ENCODE peak calls at places on chromosomes 1 and 21, in eight cellular contexts. One of them, this sample, is unnamed.
A peak's percentile ranks its signal among the peaks of the same experiment; 100 is the strongest.

GRCh38 chr1:232923739-232924386 is 26.5 kb upstream of the NTPCR start:
- DNase-seq in psoas muscle: no peak
- DNase-seq in pancreas: no peak
- DNase-seq in GM12864: peak; percentile 19
- DNase-seq in stomach: no peak
- DNase-seq in astrocyte of the cerebellum: no peak
- DNase-seq in thoracic aorta: no peak
- DNase-seq in neural progenitor cell: no peak
- DNase-seq in this sample: peak; percentile 75

GRCh38 chr1:232675267-232675666 is 45.3 kb upstream of the SIPA1L2 start:
- DNase-seq in GM12864: no peak
- DNase-seq in psoas muscle: no peak
- DNase-seq in stomach: no peak
- DNase-seq in astrocyte of the cerebellum: peak; percentile 23
- DNase-seq in neural progenitor cell: no peak
- DNase-seq in pancreas: no peak
- DNase-seq in thoracic aorta: no peak
- DNase-seq in this sample: peak; percentile 12

GRCh38 chr21:25424674-25425073 is 182.6 kb downstream of the MRPL39 start:
- DNase-seq in GM12864: no peak
- DNase-seq in psoas muscle: no peak
- DNase-seq in thoracic aorta: no peak
- DNase-seq in pancreas: no peak
- DNase-seq in stomach: no peak
- DNase-seq in neural progenitor cell: no peak
- DNase-seq in astrocyte of the cerebellum: no peak
- DNase-seq in this sample: no peak

GRCh38 chr1:199020046-199020445 is 381.2 kb downstream of the PTPRC start:
- DNase-seq in thoracic aorta: no peak
- DNase-seq in pancreas: no peak
- DNase-seq in neural progenitor cell: no peak
- DNase-seq in stomach: no peak
- DNase-seq in astrocyte of the cerebellum: no peak
- DNase-seq in psoas muscle: no peak
- DNase-seq in GM12864: no peak
- DNase-seq in this sample: no peak

GRCh38 chr1:31782066-31782762 is 18.1 kb upstream of the ADGRB2 start:
- DNase-seq in stomach: no peak
- DNase-seq in pancreas: no peak
- DNase-seq in neural progenitor cell: peak; percentile 74
- DNase-seq in astrocyte of the cerebellum: no peak
- DNase-seq in psoas muscle: peak; percentile 38
- DNase-seq in thoracic aorta: no peak
- DNase-seq in GM12864: no peak
- DNase-seq in this sample: no peak

GRCh38 chr21:22573834-22574233 is 1575.6 kb downstream of the NCAM2 start:
- DNase-seq in pancreas: no peak
- DNase-seq in thoracic aorta: no peak
- DNase-seq in astrocyte of the cerebellum: no peak
- DNase-seq in stomach: no peak
- DNase-seq in neural progenitor cell: no peak
- DNase-seq in psoas muscle: no peak
- DNase-seq in GM12864: no peak
- DNase-seq in this sample: no peak

GRCh38 chr1:63628607-63629006 is 35.4 kb downstream of the PGM1 start:
- DNase-seq in stomach: no peak
- DNase-seq in psoas muscle: no peak
- DNase-seq in astrocyte of the cerebellum: no peak
- DNase-seq in pancreas: no peak
- DNase-seq in GM12864: no peak
- DNase-seq in thoracic aorta: no peak
- DNase-seq in neural progenitor cell: no peak
- DNase-seq in this sample: no peak

GRCh38 chr1:167821969-167822685 is 91.8 kb downstream of the ADCY10 start:
- DNase-seq in GM12864: no peak
- DNase-seq in neural progenitor cell: no peak
- DNase-seq in stomach: no peak
- DNase-seq in thoracic aorta: no peak
- DNase-seq in psoas muscle: no peak
- DNase-seq in pancreas: no peak
- DNase-seq in astrocyte of the cerebellum: peak; percentile 12
- DNase-seq in this sample: no peak

GRCh38 chr21:41933259-41934079 is 20.3 kb downstream of the C2CD2 start:
- DNase-seq in pancreas: no peak
- DNase-seq in astrocyte of the cerebellum: no peak
- DNase-seq in psoas muscle: no peak
- DNase-seq in stomach: no peak
- DNase-seq in GM12864: no peak
- DNase-seq in neural progenitor cell: no peak
- DNase-seq in thoracic aorta: no peak
- DNase-seq in this sample: no peak
- TF ChIP-seq CTCF in pancreas: no peak
- TF ChIP-seq CTCF in astrocyte of the cerebellum: peak; percentile 39
- TF ChIP-seq CTCF in psoas muscle: no peak
- TF ChIP-seq CTCF in stomach: no peak
- TF ChIP-seq CTCF in GM12864: no peak
- TF ChIP-seq CTCF in neural progenitor cell: no peak
- TF ChIP-seq CTCF in thoracic aorta: peak; percentile 33
- TF ChIP-seq CTCF in this sample: peak; percentile 13

DNA sequence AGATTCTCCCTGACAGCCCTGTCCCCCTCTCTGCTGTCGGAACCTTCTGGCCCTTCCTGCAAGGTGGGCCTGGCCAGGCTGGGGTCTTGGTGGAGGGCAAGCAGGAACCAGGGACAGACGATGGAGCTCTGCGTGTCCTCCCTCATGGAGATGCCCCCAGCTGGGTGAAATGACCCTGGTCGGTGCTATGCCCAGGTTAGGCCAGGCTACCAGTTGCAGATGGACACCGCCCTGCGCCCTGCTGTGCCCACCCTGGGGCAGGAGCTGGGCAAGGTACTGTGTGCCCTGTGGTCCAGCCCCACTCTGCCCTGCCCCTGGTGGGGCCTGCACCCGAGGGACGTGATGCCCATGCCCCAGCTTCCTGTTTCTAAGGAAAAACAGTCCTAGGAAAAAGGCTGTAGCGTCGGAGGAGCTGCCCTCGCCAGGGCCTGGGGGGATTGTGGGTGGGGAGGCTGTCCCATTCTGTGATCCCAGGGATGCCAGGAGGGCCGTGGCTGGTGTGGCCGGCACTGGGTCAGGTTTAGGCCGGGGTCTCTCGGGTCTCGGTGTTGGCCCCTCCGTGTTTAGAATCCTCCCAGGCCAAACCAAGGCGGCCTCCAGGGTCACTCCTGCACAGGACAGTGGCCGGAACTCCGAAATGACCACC is 77.6 kb downstream of the MORN1 start:
- DNase-seq in astrocyte of the cerebellum: no peak
- DNase-seq in thoracic aorta: no peak
- DNase-seq in GM12864: no peak
- DNase-seq in neural progenitor cell: no peak
- DNase-seq in psoas muscle: no peak
- DNase-seq in stomach: no peak
- DNase-seq in pancreas: no peak
- DNase-seq in this sample: no peak
- H3K4me3 ChIP-seq in astrocyte of the cerebellum: peak overlapping the region; percentile 24
- H3K4me3 ChIP-seq in thoracic aorta: peak overlapping the region; percentile 80
- H3K4me3 ChIP-seq in GM12864: no peak overlapping the region
- H3K4me3 ChIP-seq in neural progenitor cell: peak overlapping the region; percentile 57
- H3K4me3 ChIP-seq in psoas muscle: peak overlapping the region; percentile 69
- H3K4me3 ChIP-seq in stomach: peak overlapping the region; percentile 80
- H3K4me3 ChIP-seq in pancreas: no peak overlapping the region
- H3K4me3 ChIP-seq in this sample: peak overlapping the region; percentile 55

GRCh38 chr1:9793291-9793690 is 30.5 kb downstream of the CLSTN1 start:
- DNase-seq in pancreas: no peak
- DNase-seq in stomach: no peak
- DNase-seq in astrocyte of the cerebellum: no peak
- DNase-seq in psoas muscle: no peak
- DNase-seq in GM12864: no peak
- DNase-seq in neural progenitor cell: peak; percentile 45
- DNase-seq in thoracic aorta: no peak
- DNase-seq in this sample: no peak

GRCh38 chr1:9787702-9788101 is 36.1 kb downstream of the CLSTN1 start:
- DNase-seq in astrocyte of the cerebellum: no peak
- DNase-seq in neural progenitor cell: no peak
- DNase-seq in GM12864: peak; percentile 80
- DNase-seq in psoas muscle: no peak
- DNase-seq in stomach: no peak
- DNase-seq in pancreas: no peak
- DNase-seq in thoracic aorta: no peak
- DNase-seq in this sample: no peak

GRCh38 chr1:9797049-9797448 is 26.7 kb downstream of the CLSTN1 start:
- DNase-seq in psoas muscle: no peak
- DNase-seq in GM12864: no peak
- DNase-seq in neural progenitor cell: no peak
- DNase-seq in astrocyte of the cerebellum: no peak
- DNase-seq in thoracic aorta: no peak
- DNase-seq in stomach: no peak
- DNase-seq in pancreas: no peak
- DNase-seq in this sample: no peak

GRCh38 chr1:9794081-9794480 is 29.7 kb downstream of the CLSTN1 start:
- DNase-seq in psoas muscle: no peak
- DNase-seq in stomach: no peak
- DNase-seq in thoracic aorta: no peak
- DNase-seq in pancreas: no peak
- DNase-seq in GM12864: no peak
- DNase-seq in astrocyte of the cerebellum: no peak
- DNase-seq in neural progenitor cell: no peak
- DNase-seq in this sample: no peak

GRCh38 chr1:9792156-9793042 is 31.4 kb downstream of the CLSTN1 start:
- DNase-seq in pancreas: peak; percentile 30
- DNase-seq in psoas muscle: peak; percentile 73
- DNase-seq in stomach: no peak
- DNase-seq in neural progenitor cell: no peak
- DNase-seq in astrocyte of the cerebellum: peak; percentile 20
- DNase-seq in thoracic aorta: no peak
- DNase-seq in GM12864: no peak
- DNase-seq in this sample: no peak
- TF ChIP-seq CTCF in pancreas: no peak
- TF ChIP-seq CTCF in psoas muscle: peak; percentile 27
- TF ChIP-seq CTCF in stomach: no peak
- TF ChIP-seq CTCF in neural progenitor cell: no peak
- TF ChIP-seq CTCF in astrocyte of the cerebellum: peak; percentile 13
- TF ChIP-seq CTCF in thoracic aorta: no peak
- TF ChIP-seq CTCF in GM12864: no peak
- TF ChIP-seq CTCF in this sample: peak; percentile 51

GRCh38 chr1:160455153-160455517 is 54.8 kb downstream of the VANGL2 start:
- DNase-seq in astrocyte of the cerebellum: no peak
- DNase-seq in pancreas: no peak
- DNase-seq in neural progenitor cell: no peak
- DNase-seq in GM12864: no peak
- DNase-seq in thoracic aorta: no peak
- DNase-seq in psoas muscle: no peak
- DNase-seq in stomach: no peak
- DNase-seq in this sample: no peak

GRCh38 chr1:160451859-160452232 is 51.5 kb downstream of the VANGL2 start:
- DNase-seq in stomach: no peak
- DNase-seq in thoracic aorta: no peak
- DNase-seq in GM12864: no peak
- DNase-seq in pancreas: no peak
- DNase-seq in neural progenitor cell: no peak
- DNase-seq in psoas muscle: no peak
- DNase-seq in astrocyte of the cerebellum: no peak
- DNase-seq in this sample: no peak

GRCh38 chr1:160451119-160451858 is 50.9 kb downstream of the VANGL2 start:
- DNase-seq in astrocyte of the cerebellum: no peak
- DNase-seq in GM12864: no peak
- DNase-seq in neural progenitor cell: no peak
- DNase-seq in thoracic aorta: no peak
- DNase-seq in stomach: no peak
- DNase-seq in psoas muscle: no peak
- DNase-seq in pancreas: no peak
- DNase-seq in this sample: no peak

GRCh38 chr1:160453443-160453842 is 53.1 kb downstream of the VANGL2 start:
- DNase-seq in neural progenitor cell: no peak
- DNase-seq in thoracic aorta: no peak
- DNase-seq in pancreas: no peak
- DNase-seq in stomach: no peak
- DNase-seq in astrocyte of the cerebellum: no peak
- DNase-seq in psoas muscle: no peak
- DNase-seq in GM12864: peak; percentile 70
- DNase-seq in this sample: no peak

DNA sequence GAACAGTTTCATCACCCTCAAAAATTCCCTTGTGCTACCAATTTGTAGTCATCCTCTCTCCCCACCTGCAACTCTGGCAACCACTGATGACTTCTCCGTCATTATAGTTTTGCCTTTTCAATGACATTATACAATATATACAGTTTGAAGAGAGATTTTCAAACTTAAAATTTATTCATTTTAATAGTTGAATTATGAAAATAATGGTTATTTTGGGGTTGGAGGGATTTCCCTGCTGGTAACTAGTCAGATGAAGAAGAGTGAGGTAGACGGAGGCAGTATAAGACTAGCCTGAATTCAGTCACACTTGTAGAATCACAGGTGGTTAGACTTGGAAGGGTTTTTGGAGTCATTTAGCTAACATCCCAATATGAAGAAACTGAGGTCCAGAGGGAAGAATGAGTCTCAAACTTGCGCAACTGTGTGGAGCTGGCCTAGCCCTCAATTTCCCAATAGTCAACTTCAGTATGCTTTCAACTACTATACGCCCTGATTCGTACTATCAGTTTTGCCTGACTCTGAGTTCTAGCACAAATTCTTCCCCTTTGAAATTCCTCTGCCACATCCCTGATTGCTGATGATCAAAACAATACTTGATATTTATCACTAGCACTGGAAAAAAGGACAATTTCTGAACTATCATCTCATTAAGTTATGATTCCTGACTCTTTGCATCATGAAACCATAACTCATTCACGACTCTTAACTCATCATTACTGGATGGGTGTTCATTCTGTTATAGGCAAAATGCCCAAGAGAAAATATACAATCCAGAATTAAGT is 54.2 kb downstream of the VANGL2 start:
- DNase-seq in GM12864: no peak
- DNase-seq in psoas muscle: no peak
- DNase-seq in neural progenitor cell: no peak
- DNase-seq in pancreas: no peak
- DNase-seq in astrocyte of the cerebellum: no peak
- DNase-seq in thoracic aorta: no peak
- DNase-seq in stomach: no peak
- DNase-seq in this sample: no peak
- H3K4me3 ChIP-seq in GM12864: no peak overlapping the region
- H3K4me3 ChIP-seq in psoas muscle: no peak overlapping the region
- H3K4me3 ChIP-seq in neural progenitor cell: no peak overlapping the region
- H3K4me3 ChIP-seq in pancreas: no peak overlapping the region
- H3K4me3 ChIP-seq in astrocyte of the cerebellum: no peak overlapping the region
- H3K4me3 ChIP-seq in thoracic aorta: no peak overlapping the region
- H3K4me3 ChIP-seq in stomach: no peak overlapping the region
- H3K4me3 ChIP-seq in this sample: no peak overlapping the region

GRCh38 chr21:37005548-37006242 is 807 bp upstream of the RIPPLY3 start:
- DNase-seq in stomach: no peak
- DNase-seq in neural progenitor cell: peak; percentile 58
- DNase-seq in GM12864: no peak
- DNase-seq in thoracic aorta: no peak
- DNase-seq in pancreas: no peak
- DNase-seq in psoas muscle: no peak
- DNase-seq in astrocyte of the cerebellum: no peak
- DNase-seq in this sample: no peak
- TF ChIP-seq CTCF in stomach: no peak
- TF ChIP-seq CTCF in neural progenitor cell: no peak
- TF ChIP-seq CTCF in GM12864: no peak
- TF ChIP-seq CTCF in thoracic aorta: no peak
- TF ChIP-seq CTCF in pancreas: no peak
- TF ChIP-seq CTCF in psoas muscle: no peak
- TF ChIP-seq CTCF in astrocyte of the cerebellum: no peak
- TF ChIP-seq CTCF in this sample: no peak

GRCh38 chr1:181807251-181807650 is 254.3 kb downstream of the ZNF648 start:
- DNase-seq in thoracic aorta: no peak
- DNase-seq in stomach: no peak
- DNase-seq in psoas muscle: no peak
- DNase-seq in GM12864: no peak
- DNase-seq in pancreas: no peak
- DNase-seq in astrocyte of the cerebellum: no peak
- DNase-seq in neural progenitor cell: no peak
- DNase-seq in this sample: no peak
- H3K4me3 ChIP-seq in thoracic aorta: no peak overlapping the region
- H3K4me3 ChIP-seq in stomach: no peak overlapping the region
- H3K4me3 ChIP-seq in psoas muscle: no peak overlapping the region
- H3K4me3 ChIP-seq in GM12864: no peak overlapping the region
- H3K4me3 ChIP-seq in pancreas: no peak overlapping the region
- H3K4me3 ChIP-seq in astrocyte of the cerebellum: no peak overlapping the region
- H3K4me3 ChIP-seq in neural progenitor cell: no peak overlapping the region
- H3K4me3 ChIP-seq in this sample: no peak overlapping the region

This sample was measured in epithelial cell of proximal tubule.